ENCODE peak calls at places on chromosomes 4 and X, in eight cellular contexts. One of them, this sample, is unnamed.

GRCh38 chrX:148794350-148794749 is 293.9 kb downstream of the AFF2 start:
- DNase-seq in heart left ventricle: no peak
- DNase-seq in GM12864: no peak
- DNase-seq in psoas muscle: no peak
- DNase-seq in ovary: no peak
- DNase-seq in mucosa of descending colon: no peak
- DNase-seq in gastrocnemius medialis: no peak
- DNase-seq in GM12865: peak; percentile 39
- DNase-seq in this sample: no peak

GRCh38 chrX:148501121-148502066 is 977 bp downstream of the AFF2 start:
- DNase-seq in ovary: peak; percentile 36
- DNase-seq in gastrocnemius medialis: no peak
- DNase-seq in psoas muscle: no peak
- DNase-seq in GM12865: peak; percentile 1
- DNase-seq in heart left ventricle: no peak
- DNase-seq in GM12864: no peak
- DNase-seq in mucosa of descending colon: peak; percentile 1
- DNase-seq in this sample: no peak

GRCh38 chrX:129930941-129931410 is 25.0 kb downstream of the UTP14A start:
- DNase-seq in gastrocnemius medialis: no peak
- DNase-seq in psoas muscle: no peak
- DNase-seq in GM12865: peak; percentile 6
- DNase-seq in heart left ventricle: no peak
- DNase-seq in ovary: no peak
- DNase-seq in GM12864: no peak
- DNase-seq in mucosa of descending colon: peak; percentile 14
- DNase-seq in this sample: no peak

GRCh38 chr4:75561789-75562188 is 5.9 kb downstream of the ODAPH start:
- DNase-seq in heart left ventricle: no peak
- DNase-seq in GM12865: no peak
- DNase-seq in psoas muscle: no peak
- DNase-seq in mucosa of descending colon: no peak
- DNase-seq in ovary: no peak
- DNase-seq in GM12864: no peak
- DNase-seq in gastrocnemius medialis: no peak
- DNase-seq in this sample: no peak

GRCh38 chrX:131830400-131831184 is 192.5 kb upstream of the STK26 start:
- DNase-seq in GM12865: no peak
- DNase-seq in heart left ventricle: peak; percentile 78
- DNase-seq in gastrocnemius medialis: peak; percentile 5
- DNase-seq in GM12864: no peak
- DNase-seq in mucosa of descending colon: peak; percentile 62
- DNase-seq in psoas muscle: peak; percentile 55
- DNase-seq in ovary: peak; percentile 73
- DNase-seq in this sample: peak; percentile 79

GRCh38 chr4:83219344-83219990 is 65.1 kb downstream of the COQ2 start:
- DNase-seq in heart left ventricle: no peak
- DNase-seq in gastrocnemius medialis: no peak
- DNase-seq in psoas muscle: no peak
- DNase-seq in ovary: peak; percentile 48
- DNase-seq in GM12865: peak; percentile 83
- DNase-seq in mucosa of descending colon: peak; percentile 45
- DNase-seq in GM12864: no peak
- DNase-seq in this sample: no peak

GRCh38 chr4:114659386-114660008 is 60.9 kb downstream of the UGT8 start:
- DNase-seq in heart left ventricle: peak; percentile 33
- DNase-seq in ovary: no peak
- DNase-seq in psoas muscle: no peak
- DNase-seq in GM12864: peak; percentile 40
- DNase-seq in GM12865: peak; percentile 86
- DNase-seq in gastrocnemius medialis: no peak
- DNase-seq in mucosa of descending colon: peak; percentile 87
- DNase-seq in this sample: peak; percentile 40

GRCh38 chr4:173174184-173175156 is 5.9 kb downstream of the GALNT7 start:
- DNase-seq in gastrocnemius medialis: no peak
- DNase-seq in heart left ventricle: no peak
- DNase-seq in mucosa of descending colon: no peak
- DNase-seq in ovary: no peak
- DNase-seq in GM12864: no peak
- DNase-seq in GM12865: no peak
- DNase-seq in psoas muscle: no peak
- DNase-seq in this sample: no peak

GRCh38 chr4:81412941-81413488 is 58.7 kb downstream of the RASGEF1B start:
- DNase-seq in psoas muscle: no peak
- DNase-seq in GM12865: no peak
- DNase-seq in heart left ventricle: no peak
- DNase-seq in mucosa of descending colon: no peak
- DNase-seq in ovary: no peak
- DNase-seq in gastrocnemius medialis: no peak
- DNase-seq in GM12864: no peak
- DNase-seq in this sample: no peak

GRCh38 chr4:74206088-74206826 is 48.3 kb downstream of the MTHFD2L start:
- DNase-seq in GM12865: peak; percentile 70
- DNase-seq in mucosa of descending colon: no peak
- DNase-seq in GM12864: peak; percentile 67
- DNase-seq in gastrocnemius medialis: no peak
- DNase-seq in ovary: no peak
- DNase-seq in heart left ventricle: peak; percentile 52
- DNase-seq in psoas muscle: no peak
- DNase-seq in this sample: no peak

GRCh38 chr4:34105311-34105710 is 2139.0 kb downstream of the ARAP2 start:
- DNase-seq in GM12864: no peak
- DNase-seq in ovary: no peak
- DNase-seq in mucosa of descending colon: no peak
- DNase-seq in psoas muscle: no peak
- DNase-seq in gastrocnemius medialis: no peak
- DNase-seq in GM12865: no peak
- DNase-seq in heart left ventricle: no peak
- DNase-seq in this sample: no peak

GRCh38 chrX:107773206-107773605 is 2.4 kb downstream of the TSC22D3 start:
- DNase-seq in gastrocnemius medialis: no peak
- DNase-seq in ovary: no peak
- DNase-seq in heart left ventricle: no peak
- DNase-seq in GM12864: no peak
- DNase-seq in psoas muscle: no peak
- DNase-seq in mucosa of descending colon: no peak
- DNase-seq in GM12865: no peak
- DNase-seq in this sample: peak; percentile 11

GRCh38 chr4:39365360-39365759 is 802 bp downstream of the RFC1 start:
- DNase-seq in GM12864: no peak
- DNase-seq in ovary: no peak
- DNase-seq in GM12865: no peak
- DNase-seq in mucosa of descending colon: no peak
- DNase-seq in gastrocnemius medialis: no peak
- DNase-seq in heart left ventricle: no peak
- DNase-seq in psoas muscle: no peak
- DNase-seq in this sample: no peak

GRCh38 chr4:40523581-40523980 is 106.1 kb downstream of the RBM47 start:
- DNase-seq in GM12865: no peak
- DNase-seq in ovary: no peak
- DNase-seq in psoas muscle: no peak
- DNase-seq in mucosa of descending colon: no peak
- DNase-seq in heart left ventricle: no peak
- DNase-seq in GM12864: no peak
- DNase-seq in gastrocnemius medialis: no peak
- DNase-seq in this sample: no peak

GRCh38 chr4:40524642-40525041 is 105.0 kb downstream of the RBM47 start:
- DNase-seq in psoas muscle: no peak
- DNase-seq in mucosa of descending colon: no peak
- DNase-seq in heart left ventricle: no peak
- DNase-seq in GM12865: no peak
- DNase-seq in gastrocnemius medialis: no peak
- DNase-seq in GM12864: no peak
- DNase-seq in ovary: peak; percentile 50
- DNase-seq in this sample: no peak

GRCh38 chr4:40521957-40522356 is 107.7 kb downstream of the RBM47 start:
- DNase-seq in heart left ventricle: no peak
- DNase-seq in GM12864: no peak
- DNase-seq in GM12865: no peak
- DNase-seq in ovary: no peak
- DNase-seq in psoas muscle: no peak
- DNase-seq in mucosa of descending colon: no peak
- DNase-seq in gastrocnemius medialis: no peak
- DNase-seq in this sample: no peak

GRCh38 chr4:40526741-40527140 is 102.9 kb downstream of the RBM47 start:
- DNase-seq in GM12864: no peak
- DNase-seq in heart left ventricle: no peak
- DNase-seq in ovary: no peak
- DNase-seq in GM12865: no peak
- DNase-seq in gastrocnemius medialis: no peak
- DNase-seq in psoas muscle: no peak
- DNase-seq in mucosa of descending colon: no peak
- DNase-seq in this sample: no peak

DNA sequence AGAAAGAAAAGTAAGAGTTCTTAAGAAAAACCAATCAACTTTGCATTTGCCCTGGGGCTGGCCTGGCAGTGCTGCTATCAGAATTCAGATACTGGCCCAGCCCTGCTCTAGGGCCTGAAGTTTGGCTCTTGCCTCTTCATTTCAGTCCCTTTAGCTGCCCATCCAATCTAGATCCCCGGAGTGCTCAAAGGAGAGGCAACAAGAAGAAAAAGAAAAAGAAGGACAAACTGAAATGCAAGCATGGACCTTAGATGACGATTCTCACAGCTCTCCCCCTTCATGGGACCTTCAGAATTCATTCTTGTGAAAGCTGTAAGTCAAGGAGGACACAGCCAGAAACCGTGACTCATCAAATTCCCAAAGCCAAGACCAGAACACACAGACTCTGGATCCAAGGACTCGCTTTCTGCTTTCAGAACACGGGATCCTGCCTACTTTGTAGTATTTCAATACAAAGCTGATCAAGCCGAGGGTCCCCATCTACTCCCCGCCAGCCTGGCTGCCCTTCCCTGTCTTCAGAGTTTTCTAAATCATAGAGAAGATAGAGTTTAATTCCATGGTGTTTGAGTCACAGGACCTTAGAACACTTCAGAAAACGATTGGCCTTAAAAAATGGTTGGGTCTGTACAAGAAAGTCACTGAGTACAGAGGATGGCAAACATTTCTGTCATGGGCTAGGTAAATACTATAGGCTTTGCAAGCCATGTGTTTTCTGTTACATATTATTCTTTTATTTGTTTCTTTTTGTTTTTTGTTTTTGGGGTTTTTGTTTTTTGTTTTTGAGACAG is 103.7 kb downstream of the RBM47 start:
- DNase-seq in GM12865: no peak
- DNase-seq in ovary: no peak
- DNase-seq in GM12864: no peak
- DNase-seq in gastrocnemius medialis: peak; percentile 5
- DNase-seq in heart left ventricle: no peak
- DNase-seq in psoas muscle: no peak
- DNase-seq in mucosa of descending colon: no peak
- DNase-seq in this sample: no peak
- H3K4me3 ChIP-seq in GM12865: no peak overlapping the region
- H3K4me3 ChIP-seq in ovary: no peak overlapping the region
- H3K4me3 ChIP-seq in GM12864: no peak overlapping the region
- H3K4me3 ChIP-seq in gastrocnemius medialis: no peak overlapping the region
- H3K4me3 ChIP-seq in heart left ventricle: no peak overlapping the region
- H3K4me3 ChIP-seq in psoas muscle: no peak overlapping the region
- H3K4me3 ChIP-seq in mucosa of descending colon: no peak overlapping the region
- H3K4me3 ChIP-seq in this sample: no peak overlapping the region

GRCh38 chr4:3054169-3054759 is 20.1 kb downstream of the HTT-AS start:
- DNase-seq in gastrocnemius medialis: no peak
- DNase-seq in heart left ventricle: no peak
- DNase-seq in psoas muscle: no peak
- DNase-seq in GM12865: no peak
- DNase-seq in ovary: no peak
- DNase-seq in mucosa of descending colon: no peak
- DNase-seq in GM12864: no peak
- DNase-seq in this sample: no peak

GRCh38 chr4:3059090-3059428 is 15.3 kb downstream of the HTT-AS start:
- DNase-seq in GM12865: peak; percentile 21
- DNase-seq in gastrocnemius medialis: no peak
- DNase-seq in psoas muscle: no peak
- DNase-seq in mucosa of descending colon: no peak
- DNase-seq in heart left ventricle: no peak
- DNase-seq in GM12864: no peak
- DNase-seq in ovary: no peak
- DNase-seq in this sample: no peak

GRCh38 chr4:3062466-3062865 is 11.9 kb downstream of the HTT-AS start:
- DNase-seq in psoas muscle: no peak
- DNase-seq in GM12865: peak; percentile 62
- DNase-seq in GM12864: no peak
- DNase-seq in heart left ventricle: no peak
- DNase-seq in ovary: no peak
- DNase-seq in mucosa of descending colon: no peak
- DNase-seq in gastrocnemius medialis: no peak
- DNase-seq in this sample: no peak

GRCh38 chr4:3065551-3065950 is 8.8 kb downstream of the HTT-AS start:
- DNase-seq in gastrocnemius medialis: no peak
- DNase-seq in GM12864: no peak
- DNase-seq in mucosa of descending colon: no peak
- DNase-seq in heart left ventricle: no peak
- DNase-seq in GM12865: no peak
- DNase-seq in ovary: no peak
- DNase-seq in psoas muscle: no peak
- DNase-seq in this sample: no peak

GRCh38 chr4:3059896-3060295 is 14.4 kb downstream of the HTT-AS start:
- DNase-seq in GM12864: no peak
- DNase-seq in gastrocnemius medialis: no peak
- DNase-seq in GM12865: no peak
- DNase-seq in psoas muscle: no peak
- DNase-seq in heart left ventricle: no peak
- DNase-seq in ovary: no peak
- DNase-seq in mucosa of descending colon: no peak
- DNase-seq in this sample: no peak
- H3K4me3 ChIP-seq in GM12864: no peak overlapping the region
- H3K4me3 ChIP-seq in gastrocnemius medialis: no peak overlapping the region
- H3K4me3 ChIP-seq in GM12865: no peak overlapping the region
- H3K4me3 ChIP-seq in psoas muscle: no peak overlapping the region
- H3K4me3 ChIP-seq in heart left ventricle: no peak overlapping the region
- H3K4me3 ChIP-seq in ovary: no peak overlapping the region
- H3K4me3 ChIP-seq in mucosa of descending colon: no peak overlapping the region
- H3K4me3 ChIP-seq in this sample: no peak overlapping the region

GRCh38 chrX:104168127-104168526 is 1.9 kb downstream of the FAM199X start:
- DNase-seq in gastrocnemius medialis: no peak
- DNase-seq in GM12865: no peak
- DNase-seq in psoas muscle: no peak
- DNase-seq in heart left ventricle: no peak
- DNase-seq in ovary: no peak
- DNase-seq in mucosa of descending colon: no peak
- DNase-seq in GM12864: no peak
- DNase-seq in this sample: no peak
- H3K4me3 ChIP-seq in gastrocnemius medialis: no peak overlapping the region
- H3K4me3 ChIP-seq in GM12865: peak overlapping the region; percentile 83
- H3K4me3 ChIP-seq in psoas muscle: peak overlapping the region; percentile 77
- H3K4me3 ChIP-seq in heart left ventricle: no peak overlapping the region
- H3K4me3 ChIP-seq in ovary: no peak overlapping the region
- H3K4me3 ChIP-seq in mucosa of descending colon: no peak overlapping the region
- H3K4me3 ChIP-seq in GM12864: no peak overlapping the region
- H3K4me3 ChIP-seq in this sample: no peak overlapping the region

DNA sequence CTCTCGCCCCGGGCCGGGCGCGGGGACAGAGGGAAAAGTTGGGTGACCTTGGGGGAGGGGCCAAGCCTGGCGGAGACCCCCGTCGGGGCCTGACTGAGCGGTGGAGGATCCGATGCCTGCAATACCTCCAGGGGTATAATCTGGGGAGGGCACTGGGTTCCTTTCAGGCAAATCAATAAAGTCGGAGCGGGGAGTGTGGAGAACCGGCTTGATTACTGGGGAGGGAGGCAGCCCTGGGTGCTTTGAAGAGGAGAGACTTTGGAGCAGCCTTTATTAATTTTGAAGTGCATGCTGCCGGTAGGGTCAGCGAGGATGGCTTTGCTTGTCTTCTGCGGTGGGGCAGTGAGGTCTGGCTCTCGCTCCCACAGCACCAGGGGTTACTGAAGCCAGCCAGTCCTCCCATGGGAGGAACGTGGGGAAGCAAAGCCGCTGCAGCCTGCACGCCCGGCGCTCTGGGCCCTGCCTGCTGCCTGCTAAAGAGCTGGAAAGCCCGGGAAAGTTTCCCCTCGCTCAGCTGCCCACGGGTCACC is 396 bp upstream of the LGI2 start:
- DNase-seq in GM12864: no peak
- DNase-seq in gastrocnemius medialis: no peak
- DNase-seq in GM12865: no peak
- DNase-seq in mucosa of descending colon: no peak
- DNase-seq in psoas muscle: no peak
- DNase-seq in heart left ventricle: no peak
- DNase-seq in ovary: peak; percentile 58
- DNase-seq in this sample: no peak
- H3K4me3 ChIP-seq in GM12864: no peak overlapping the region
- H3K4me3 ChIP-seq in gastrocnemius medialis: peak overlapping the region; percentile 47
- H3K4me3 ChIP-seq in GM12865: no peak overlapping the region
- H3K4me3 ChIP-seq in mucosa of descending colon: no peak overlapping the region
- H3K4me3 ChIP-seq in psoas muscle: peak overlapping the region; percentile 58
- H3K4me3 ChIP-seq in heart left ventricle: peak overlapping the region; percentile 37
- H3K4me3 ChIP-seq in ovary: peak overlapping the region; percentile 50
- H3K4me3 ChIP-seq in this sample: peak overlapping the region; percentile 54